ENCODE peak calls at places on chromosome 18, in four cellular contexts. A is CD8-positive, alpha-beta T cell; B is CD4-positive, alpha-beta T cell; Q is astrocyte of the cerebellum. P is an unnamed sample.

GRCh38 chr18:27581261-27581904 is 396.3 kb upstream of the CHST9 start:
- DNase-seq in B (no peak), Q (no peak), A (no peak), P (no peak)

GRCh38 chr18:48018806-48019295 is 88.4 kb upstream of the SMAD2 start:
- DNase-seq in Q (no peak), B (no peak), A (no peak), P (no peak)

GRCh38 chr18:76488190-76488589 is 6.9 kb downstream of the ZNF516 start:
- DNase-seq in Q (no peak), A (no peak), B (no peak), P (no peak)

GRCh38 chr18:23115683-23116096 is 19.6 kb upstream of the CABLES1 start:
- DNase-seq in B (no peak), A (no peak), Q (peak), P (peak)

GRCh38 chr18:3675446-3675845 is 225.5 kb downstream of the TGIF1 start:
- DNase-seq in B (no peak), Q (no peak), A (no peak), P (peak)

GRCh38 chr18:55290898-55291297 is 297.1 kb downstream of the TCF4 start:
- DNase-seq in Q (no peak), A (no peak), B (no peak), P (no peak)

GRCh38 chr18:21345851-21346250 is 103.8 kb downstream of the GREB1L start:
- DNase-seq in B (no peak), Q (no peak), A (no peak), P (no peak)

GRCh38 chr18:55416791-55417190 is 171.2 kb downstream of the TCF4 start:
- DNase-seq in A (no peak), Q (no peak), B (no peak), P (no peak)

GRCh38 chr18:9771261-9771976 is 63.3 kb downstream of the RAB31 start:
- DNase-seq in B (peak), A (no peak), Q (no peak), P (peak)

GRCh38 chr18:9741821-9742541 is 33.9 kb downstream of the RAB31 start:
- DNase-seq in B (no peak), Q (no peak), A (no peak), P (no peak)

GRCh38 chr18:59220784-59221765 is 1.1 kb downstream of the GRP start:
- DNase-seq in A (no peak), Q (no peak), B (no peak), P (no peak)

GRCh38 chr18:55489034-55489741 is 98.8 kb downstream of the TCF4 start:
- DNase-seq in B (no peak), Q (no peak), A (no peak), P (no peak)

GRCh38 chr18:5967666-5968065 is 72.3 kb upstream of the TMEM200C start:
- DNase-seq in Q (no peak), B (no peak), A (no peak), P (no peak)

GRCh38 chr18:62182220-62182619 is 4.6 kb downstream of the PIGN start:
- DNase-seq in A (no peak), B (no peak), Q (no peak), P (no peak)

GRCh38 chr18:11178951-11179549 is 29.7 kb upstream of the PIEZO2 start:
- DNase-seq in Q (peak), A (no peak), B (no peak), P (no peak)

GRCh38 chr18:61825386-61825785 is 67.4 kb downstream of the RNF152 start:
- DNase-seq in A (no peak), B (no peak), Q (peak), P (no peak)

GRCh38 chr18:25340762-25341161 is 11.2 kb downstream of the ZNF521 start:
- DNase-seq in B (no peak), A (no peak), Q (no peak), P (no peak)

GRCh38 chr18:2108581-2108980 is 462.7 kb downstream of the METTL4 start:
- DNase-seq in B (no peak), Q (peak), A (no peak), P (no peak)

GRCh38 chr18:57050314-57050949 is 96.5 kb upstream of the BOD1L2 start:
- DNase-seq in A (no peak), B (no peak), Q (no peak), P (no peak)

GRCh38 chr18:57051019-57051418 is 95.9 kb upstream of the BOD1L2 start:
- DNase-seq in B (no peak), A (no peak), Q (no peak), P (no peak)

GRCh38 chr18:57052759-57053158 is 94.1 kb upstream of the BOD1L2 start:
- DNase-seq in A (no peak), B (no peak), Q (no peak), P (no peak)

GRCh38 chr18:57051586-57052044 is 95.3 kb upstream of the BOD1L2 start:
- DNase-seq in Q (no peak), A (no peak), B (no peak), P (no peak)

DNA sequence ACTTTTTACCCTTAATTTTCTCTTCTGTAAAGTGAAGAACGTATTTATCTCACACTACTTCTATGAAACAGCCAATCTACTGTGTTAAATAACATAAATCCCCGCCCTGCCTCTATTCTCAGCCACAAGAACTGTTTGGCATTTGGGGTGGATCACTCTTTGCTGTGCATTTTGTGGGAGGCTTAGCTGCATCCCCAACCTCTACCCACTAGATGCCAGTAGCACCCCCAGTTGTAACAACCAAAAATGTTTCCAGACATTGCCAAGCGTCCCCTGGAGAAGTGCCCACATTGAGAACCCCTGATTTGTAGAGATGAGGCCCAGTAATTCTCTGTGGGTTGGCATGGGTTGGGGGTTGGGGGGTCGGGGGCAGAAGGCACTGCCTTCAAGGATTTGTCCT is 94.7 kb upstream of the BOD1L2 start:
- DNase-seq in A (no peak), Q (no peak), B (no peak), P (no peak)
- TF ChIP-seq CTCF in A (no peak), Q (no peak), B (no peak), P (no peak)

GRCh38 chr18:39421319-39421718 is 1855.7 kb upstream of the CELF4 start:
- DNase-seq in Q (no peak), A (no peak), B (no peak), P (no peak)
- TF ChIP-seq CTCF in Q (no peak), A (no peak), B (no peak), P (no peak)

GRCh38 chr18:78090584-78090983 is 840.9 kb downstream of the GALR1 start:
- DNase-seq in Q (no peak), B (no peak), A (no peak), P (no peak)
- TF ChIP-seq CTCF in Q (no peak), B (no peak), A (no peak), P (no peak)

GRCh38 chr18:35143615-35144596 is 96.9 kb upstream of the ZNF397 start:
- DNase-seq in Q (peak), B (no peak), A (no peak), P (peak)
- TF ChIP-seq CTCF in Q (peak), B (peak), A (no peak), P (peak)

GRCh38 chr18:64287926-64288325 is 139.0 kb upstream of the LINC00305 start:
- DNase-seq in Q (no peak), A (no peak), B (no peak), P (no peak)
- TF ChIP-seq CTCF in Q (no peak), A (no peak), B (no peak), P (no peak)

DNA sequence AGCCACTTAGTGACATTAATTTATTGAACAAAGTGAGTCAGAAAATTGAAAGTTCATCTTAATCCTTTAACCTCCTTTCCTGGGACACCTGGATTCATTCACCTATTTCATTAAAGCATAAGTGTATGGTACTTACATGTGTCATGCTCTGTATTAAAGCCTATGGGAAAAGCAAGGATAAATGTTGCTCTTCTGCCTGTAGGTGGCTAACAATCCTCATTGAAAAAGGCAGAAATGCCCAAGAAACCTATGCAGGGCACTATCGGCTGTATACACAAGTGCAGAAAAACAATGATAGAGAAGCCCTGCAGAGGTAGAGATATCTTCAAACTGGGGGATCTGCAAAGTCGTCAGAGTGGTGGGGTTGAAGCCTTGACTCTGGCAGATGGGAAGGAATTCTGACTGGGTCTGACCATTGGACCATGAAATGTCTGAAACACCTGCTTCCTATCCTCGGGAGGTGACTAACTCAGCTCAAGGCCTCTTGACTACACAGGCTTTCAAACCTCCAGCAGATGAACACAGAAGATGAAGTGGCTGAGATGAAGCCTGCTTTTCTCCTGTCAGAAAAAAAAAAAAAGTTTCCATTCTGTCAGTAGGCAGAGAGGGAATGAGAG is 83.1 kb downstream of the DCC start:
- DNase-seq in A (no peak), B (no peak), Q (no peak), P (no peak)
- TF ChIP-seq CTCF in A (no peak), B (no peak), Q (no peak), P (no peak)

GRCh38 chr18:79062806-79063205 is 6.4 kb upstream of the ATP9B start:
- DNase-seq in Q (no peak), B (no peak), A (no peak), P (peak)

GRCh38 chr18:79059456-79059855 is 9.7 kb upstream of the ATP9B start:
- DNase-seq in A (no peak), Q (no peak), B (no peak), P (no peak)

GRCh38 chr18:79058007-79058406 is 11.2 kb upstream of the ATP9B start:
- DNase-seq in A (no peak), Q (no peak), B (no peak), P (no peak)

DNA sequence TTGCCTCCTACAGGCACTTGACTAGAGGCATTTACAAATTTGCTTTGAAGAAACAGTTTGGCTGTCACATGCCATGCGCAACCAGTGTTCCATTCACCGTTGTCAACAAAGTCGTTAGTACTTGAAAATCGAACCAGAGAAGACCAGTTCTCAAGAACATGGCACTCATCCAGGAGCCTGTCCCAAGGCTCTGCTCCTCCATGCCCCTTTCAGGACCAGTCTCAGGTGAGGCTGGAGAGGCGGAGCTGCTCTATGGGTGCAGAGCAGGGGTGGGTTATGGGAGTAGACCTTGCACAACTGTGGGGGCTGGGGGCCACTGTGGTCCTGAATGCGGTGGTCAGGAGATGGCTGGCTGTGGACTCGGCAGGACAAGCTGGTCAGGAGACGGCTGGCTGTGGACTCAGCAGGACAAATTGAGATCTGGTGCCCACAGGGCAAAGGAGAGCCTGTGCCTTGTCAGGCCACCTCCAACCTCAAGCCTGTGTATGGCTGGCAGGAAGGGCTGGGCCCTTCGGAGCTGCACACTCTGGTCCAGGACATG is 12.3 kb upstream of the ATP9B start:
- DNase-seq in B (no peak), A (no peak), Q (no peak), P (no peak)
- TF ChIP-seq CTCF in B (no peak), A (no peak), Q (no peak), P (no peak)

GRCh38 chr18:12283256-12283655 is 24.8 kb upstream of the TUBB6 start:
- DNase-seq in Q (no peak), B (no peak), A (no peak), P (peak)
- TF ChIP-seq CTCF in Q (peak), B (no peak), A (no peak), P (no peak)

P was measured in RWPE1.